ENCODE peak calls at places on chromosomes 1 and 21, in six cellular contexts. L is SK-N-SH, E is BE2C, P is T-helper 9 cell, S is HS-27A, N is fibroblast of the conjunctiva. O is an unnamed sample.

GRCh38 chr1:36297062-36297461 is 9.1 kb upstream of the SH3D21 start:
- DNase-seq in L (no peak), E (no peak), P (no peak), S (no peak), N (no peak), O (no peak)

GRCh38 chr1:157734328-157734727 is 33.8 kb upstream of the FCRL3 start:
- DNase-seq in L (no peak), E (no peak), P (no peak), S (no peak), N (no peak), O (no peak)

GRCh38 chr21:20661745-20662470 is 336.3 kb upstream of the NCAM2 start:
- DNase-seq in L (no peak), E (no peak), P (no peak), S (no peak), N (no peak), O (no peak)

GRCh38 chr21:45818904-45819285 is 162.7 kb upstream of the COL6A1 start:
- DNase-seq in L (no peak), E (no peak), P (no peak), S (peak), N (peak), O (no peak)

GRCh38 chr1:147080013-147080661 is 92.1 kb downstream of the PRKAB2 start:
- DNase-seq in L (peak), E (no peak), P (no peak), S (no peak), N (no peak), O (peak)

GRCh38 chr1:84300991-84301758 is at the start of gene SAMD13:
- DNase-seq in L (peak), E (peak), P (peak), S (peak), N (peak), O (no peak)

GRCh38 chr1:218384576-218384975 is 39.4 kb downstream of the TGFB2 start:
- DNase-seq in L (no peak), E (no peak), P (no peak), S (no peak), N (no peak), O (no peak)

GRCh38 chr1:39964552-39964951 is 9.6 kb downstream of the MFSD2A start:
- DNase-seq in L (no peak), E (no peak), P (no peak), S (no peak), N (no peak), O (no peak)

GRCh38 chr1:148264374-148265276 is 112.5 kb upstream of the NBPF11 start:
- DNase-seq in L (no peak), E (peak), P (no peak), S (no peak), N (peak), O (peak)

GRCh38 chr1:182392045-182393028 is 747 bp upstream of the GLUL start:
- DNase-seq in L (no peak), E (no peak), P (no peak), S (no peak), N (peak), O (no peak)

GRCh38 chr1:10947691-10948462 is 64.6 kb upstream of the TARDBP start:
- DNase-seq in L (no peak), E (no peak), P (no peak), S (no peak), N (no peak), O (no peak)

GRCh38 chr1:169368406-169368769 is 393 bp downstream of the BLZF1 start:
- DNase-seq in L (peak), E (no peak), P (peak), S (no peak), N (no peak), O (no peak)

GRCh38 chr1:40899230-40899870 is 37.2 kb upstream of the CITED4 start:
- DNase-seq in L (no peak), E (no peak), P (no peak), S (no peak), N (no peak), O (no peak)

GRCh38 chr1:225811622-225812487 is 1.9 kb downstream of the EPHX1 start:
- DNase-seq in L (no peak), E (no peak), P (no peak), S (no peak), N (no peak), O (no peak)

GRCh38 chr1:206958154-206958553 is 11.9 kb upstream of the PIGR start:
- DNase-seq in L (no peak), E (no peak), P (no peak), S (no peak), N (no peak), O (no peak)

GRCh38 chr21:26715878-26716506 is 129.2 kb downstream of the ADAMTS1 start:
- DNase-seq in L (peak), E (peak), P (no peak), S (peak), N (peak), O (peak)

GRCh38 chr1:8134546-8135235 is 108.6 kb upstream of the ERRFI1 start:
- DNase-seq in L (no peak), E (no peak), P (no peak), S (no peak), N (no peak), O (no peak)

GRCh38 chr1:161128591-161129420 is 3.7 kb downstream of the DEDD start:
- DNase-seq in L (no peak), E (no peak), P (no peak), S (no peak), N (no peak), O (no peak)

GRCh38 chr1:17274186-17275170 is 25.6 kb downstream of the PADI3 start:
- DNase-seq in L (peak), E (peak), P (no peak), S (peak), N (no peak), O (peak)

GRCh38 chr1:25140073-25140797 is 92.1 kb downstream of the SYF2 start:
- DNase-seq in L (no peak), E (no peak), P (no peak), S (no peak), N (no peak), O (peak)

GRCh38 chr1:227561303-227561702 is 2.1 kb upstream of the ZNF678 start:
- DNase-seq in L (peak), E (no peak), P (no peak), S (no peak), N (no peak), O (no peak)

GRCh38 chr1:110203021-110203661 is 7.0 kb upstream of the KCNC4 start:
- DNase-seq in L (peak), E (peak), P (peak), S (peak), N (peak), O (peak)

GRCh38 chr1:181430015-181430657 is 53.2 kb upstream of the CACNA1E start:
- DNase-seq in L (no peak), E (no peak), P (no peak), S (no peak), N (no peak), O (no peak)

GRCh38 chr1:11682799-11683198 is 1.9 kb upstream of the MAD2L2 start:
- DNase-seq in L (no peak), E (no peak), P (no peak), S (no peak), N (no peak), O (no peak)

GRCh38 chr1:186750250-186750649 is 70.0 kb upstream of the PTGS2 start:
- DNase-seq in L (no peak), E (no peak), P (no peak), S (no peak), N (peak), O (no peak)

GRCh38 chr21:26011292-26011940 is 159.2 kb downstream of the APP start:
- DNase-seq in L (peak), E (no peak), P (no peak), S (no peak), N (no peak), O (no peak)

GRCh38 chr1:209456878-209457277 is 126.6 kb upstream of the CAMK1G start:
- DNase-seq in L (no peak), E (peak), P (no peak), S (no peak), N (no peak), O (no peak)

GRCh38 chr1:208298593-208299233 is 54.5 kb upstream of the PLXNA2 start:
- DNase-seq in L (no peak), E (no peak), P (no peak), S (no peak), N (no peak), O (no peak)

GRCh38 chr1:39154553-39155361 is 49.7 kb upstream of the MACF1 start:
- DNase-seq in L (no peak), E (no peak), P (no peak), S (no peak), N (no peak), O (no peak)

GRCh38 chr1:223712856-223713494 is 636 bp downstream of the CAPN2 start:
- DNase-seq in L (no peak), E (no peak), P (peak), S (no peak), N (no peak), O (peak)

GRCh38 chr1:53089478-53090226 is 27.6 kb downstream of the PODN start:
- DNase-seq in L (no peak), E (no peak), P (no peak), S (peak), N (no peak), O (peak)

GRCh38 chr1:73832276-73832825 is 365.6 kb downstream of the LRRIQ3 start:
- DNase-seq in L (no peak), E (no peak), P (no peak), S (no peak), N (no peak), O (no peak)

O was measured in glutamatergic neuron.